ENCODE peak calls at places on chromosomes 11 and 22, in seven cellular contexts. N, O, R, Q, G, W and D are unnamed samples.

GRCh38 chr22:46684706-46685105 is 53.3 kb downstream of the CERK start:
- DNase-seq in Q (no peak), G (no peak), O (no peak), N (peak), W (no peak), R (no peak), D (no peak)

GRCh38 chr11:1744137-1744878 is 6.1 kb downstream of the IFITM10 start:
- DNase-seq in Q (no peak), O (no peak), N (no peak), W (peak), G (peak), R (no peak), D (no peak)

GRCh38 chr11:6734616-6735015 is 37.2 kb downstream of the OR2AG2 start:
- DNase-seq in N (no peak), G (no peak), W (no peak), Q (no peak), O (no peak), R (no peak), D (no peak)

GRCh38 chr11:659532-660085 is 22.5 kb downstream of the DRD4 start:
- DNase-seq in N (no peak), Q (no peak), W (no peak), R (no peak), O (no peak), G (no peak), D (no peak)

GRCh38 chr11:17748761-17749721 is 14.5 kb downstream of the KCNC1 start:
- DNase-seq in W (no peak), R (no peak), Q (no peak), O (no peak), N (no peak), G (peak), D (no peak)

GRCh38 chr11:115067471-115067870 is 389.1 kb downstream of the NXPE2 start:
- DNase-seq in O (no peak), W (no peak), N (no peak), G (no peak), Q (no peak), R (no peak), D (no peak)

GRCh38 chr11:74069146-74070046 is 60.5 kb upstream of the UCP3 start:
- DNase-seq in W (no peak), G (no peak), Q (no peak), R (peak), N (peak), O (peak), D (peak)

GRCh38 chr22:49976439-49977175 is 16.0 kb downstream of the PIM3 start:
- DNase-seq in G (no peak), Q (no peak), R (no peak), W (no peak), O (no peak), N (no peak), D (no peak)

GRCh38 chr11:95072948-95073347 is 6.2 kb downstream of the SRSF8 start:
- DNase-seq in Q (no peak), W (no peak), N (no peak), O (no peak), G (no peak), R (no peak), D (no peak)

GRCh38 chr11:2534131-2534956 is 89.5 kb downstream of the KCNQ1 start:
- DNase-seq in Q (no peak), G (peak), R (peak), O (peak), N (peak), W (peak), D (no peak)

GRCh38 chr22:47802446-47802845 is 1040.0 kb downstream of the TBC1D22A start:
- DNase-seq in Q (no peak), W (no peak), N (no peak), R (no peak), O (no peak), G (no peak), D (no peak)

DNA sequence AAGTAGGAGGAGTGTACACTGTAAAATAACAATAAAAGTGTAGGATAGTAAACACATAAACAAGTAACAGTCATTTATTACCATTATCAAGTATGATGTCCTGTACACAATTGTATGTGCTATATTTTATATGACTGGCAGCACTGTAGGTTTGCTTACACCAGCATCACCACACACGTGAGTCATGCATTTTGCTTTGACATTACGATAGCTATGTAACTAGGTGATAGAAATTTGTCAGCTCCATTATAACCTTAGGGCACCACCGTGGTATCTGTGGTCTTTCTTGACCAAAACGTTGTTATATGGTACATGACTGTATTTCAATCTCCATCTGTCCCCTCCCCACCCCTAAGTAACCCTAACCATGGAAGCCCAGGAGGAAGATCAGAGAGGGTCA is 1.1 kb downstream of the DNAL4 start:
- DNase-seq in W (no peak), G (no peak), R (peak), O (peak), Q (peak), N (no peak), D (no peak)
- H3K4me3 ChIP-seq in W (no peak), G (peak), R (peak), O (peak), Q (peak), N (no peak), D (peak)

GRCh38 chr11:9530901-9531625 is 42.4 kb upstream of the WEE1 start:
- DNase-seq in N (no peak), R (no peak), W (no peak), O (no peak), G (no peak), Q (no peak), D (no peak)
- TF ChIP-seq CTCF in N (no peak), R (no peak), W (no peak), O (no peak), G (no peak), Q (no peak), D (no peak)

GRCh38 chr11:134068829-134069425 is at the start of gene JAM3:
- DNase-seq in N (peak), O (peak), Q (peak), W (peak), G (peak), R (peak), D (peak)
- H3K4me3 ChIP-seq in N (peak), O (peak), Q (peak), W (peak), G (peak), R (peak), D (peak)

DNA sequence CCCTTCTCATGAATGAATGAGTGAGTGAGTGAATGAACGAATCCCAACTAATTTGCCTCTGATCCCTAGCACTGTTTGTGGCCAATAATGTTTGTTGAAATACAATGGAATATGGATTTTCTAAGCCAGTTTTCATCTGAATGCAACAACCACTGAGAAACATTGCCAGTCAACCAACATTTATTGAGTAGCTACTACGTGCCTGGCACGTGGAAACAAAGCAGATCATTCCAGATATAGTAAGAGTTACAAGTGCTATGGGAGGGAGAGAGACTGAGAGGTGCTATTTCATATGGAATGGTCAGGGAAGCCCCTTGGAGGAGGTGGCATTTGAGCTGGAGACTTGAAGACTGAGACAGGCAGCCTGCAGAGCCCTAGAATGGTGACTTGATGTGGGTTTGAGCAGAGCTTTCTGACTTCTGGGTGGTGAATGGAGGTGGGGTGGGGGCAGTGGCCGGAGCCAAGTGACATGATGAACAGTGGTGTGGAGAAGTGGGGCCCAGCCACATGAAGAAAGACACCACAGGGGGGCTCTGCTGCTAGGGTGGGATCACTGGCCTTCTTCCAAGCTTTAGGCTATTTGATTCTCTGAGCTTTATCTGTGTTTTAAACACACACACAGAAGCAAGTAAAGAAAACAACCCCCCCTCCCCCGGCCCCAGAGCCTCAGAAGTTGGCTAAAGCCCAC is 35.1 kb upstream of the SMTN start:
- DNase-seq in R (no peak), G (no peak), W (no peak), N (no peak), O (no peak), Q (no peak), D (no peak)
- TF ChIP-seq CTCF in R (no peak), G (no peak), W (no peak), N (no peak), O (no peak), Q (no peak), D (no peak)

DNA sequence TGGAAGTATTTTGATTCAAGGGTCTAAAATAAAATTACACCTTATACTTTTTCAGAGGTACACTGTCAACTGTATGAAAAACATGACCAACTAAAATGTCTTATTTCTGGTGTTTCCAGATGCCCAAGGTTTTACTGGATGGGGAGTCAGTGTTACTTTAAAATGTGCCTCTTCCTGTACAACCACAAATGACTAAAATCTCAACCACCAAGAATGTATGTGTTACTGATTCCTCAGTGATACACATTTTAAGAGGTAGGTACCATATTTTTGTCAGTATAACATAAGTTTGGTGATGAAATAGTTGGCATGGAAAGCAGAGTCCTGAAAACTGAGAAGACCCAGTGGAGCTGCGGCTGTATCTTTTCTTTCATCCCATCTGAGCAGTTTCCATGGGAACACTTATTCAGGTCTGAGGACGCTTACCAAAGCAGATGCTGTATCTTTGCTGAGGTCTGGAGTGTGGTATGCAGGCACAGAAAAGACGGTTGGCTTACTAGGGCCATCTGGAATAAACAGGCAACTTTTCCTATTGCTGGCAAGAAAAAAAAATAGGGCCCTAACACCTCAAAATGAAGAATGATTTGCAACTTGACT is 21.2 kb upstream of the TP53AIP1 start:
- DNase-seq in R (peak), O (no peak), Q (peak), G (no peak), W (no peak), N (no peak), D (no peak)
- H3K4me3 ChIP-seq in R (no peak), O (no peak), Q (no peak), G (no peak), W (no peak), N (no peak), D (no peak)

DNA sequence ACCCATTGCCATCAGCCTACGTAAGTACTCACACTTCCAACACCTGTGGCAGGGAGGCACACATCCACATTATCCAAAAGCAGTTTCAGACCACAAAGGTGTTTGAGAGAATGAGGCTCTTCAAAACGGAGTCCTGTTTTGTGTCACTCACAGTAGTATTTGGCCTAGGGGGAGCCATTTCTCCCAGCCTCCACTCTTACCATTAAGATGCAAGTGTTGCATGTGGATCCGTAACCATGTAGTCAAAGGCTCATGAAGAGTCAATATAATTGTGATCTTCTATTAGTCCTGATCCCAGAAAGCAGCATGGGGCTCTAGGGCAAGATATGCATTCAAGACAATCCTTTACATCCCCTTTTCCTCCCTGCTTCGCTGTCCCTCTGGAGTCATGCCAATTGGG is 41.5 kb downstream of the IL10RA start:
- DNase-seq in G (no peak), Q (no peak), R (no peak), N (no peak), W (no peak), O (no peak), D (no peak)
- TF ChIP-seq CTCF in G (no peak), Q (no peak), R (no peak), N (no peak), W (no peak), O (no peak), D (no peak)

DNA sequence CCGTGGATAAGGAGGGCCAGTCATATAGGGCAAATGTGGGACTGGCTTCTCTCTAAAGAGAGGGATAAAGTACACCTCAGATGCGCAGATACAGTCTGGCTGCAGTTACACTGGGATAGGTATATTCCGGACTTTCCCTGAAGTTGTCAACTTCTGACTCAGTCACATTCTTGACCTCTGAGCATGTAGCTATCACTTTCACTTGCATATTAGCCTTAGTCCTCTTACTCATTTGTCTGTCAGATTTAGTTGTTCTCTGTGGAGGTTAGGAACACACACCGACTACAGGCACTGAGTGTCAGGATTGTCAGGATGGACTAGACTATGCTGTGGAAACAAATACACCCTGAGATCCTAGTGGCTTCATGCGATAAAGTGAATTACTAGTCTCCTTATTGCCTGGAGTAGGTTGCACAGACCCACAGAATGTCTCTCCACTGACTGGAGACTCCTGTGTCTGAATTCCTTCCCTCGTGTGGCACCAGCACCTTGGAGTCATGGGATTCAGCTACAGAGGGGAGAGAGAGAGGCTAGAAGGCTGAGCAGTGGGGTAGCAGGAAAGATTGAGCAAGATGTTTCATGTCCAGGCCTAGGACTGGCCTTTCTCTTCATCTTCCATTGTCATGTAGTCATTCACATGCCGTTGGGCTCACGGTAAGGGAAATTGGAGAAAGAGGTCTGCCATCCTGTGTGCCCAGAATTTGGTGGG is 654.3 kb downstream of the NTM start:
- DNase-seq in O (peak), R (peak), Q (peak), G (no peak), W (no peak), N (no peak), D (no peak)
- H3K4me3 ChIP-seq in O (no peak), R (no peak), Q (no peak), G (no peak), W (no peak), N (no peak), D (no peak)